ENCODE peak calls at places on chromosomes 13 and 19, in seven cellular contexts. C is heart left ventricle; B is stimulated activated CD4-positive, alpha-beta T cell treated with anti-CD3 and anti-CD28 coated beads, Interleukin-4, amount 100 ng/mL, for 24 hours; N is HEK293T; D is BJ; Q is stimulated activated naive CD8-positive, alpha-beta T cell treated with anti-CD3 and anti-CD28 coated beads, Interleukin-15, Interleukin-2, amounts not matched to agents 100 U/mL and 50 U/mL, for 24 hours; H is MCF 10A. M is an unnamed sample.
A peak's percentile ranks its signal among the peaks of the same experiment; 100 is the strongest.

GRCh38 chr19:32396046-32396652 is 9.4 kb upstream of the DPY19L3 start:
- DNase-seq in D (no peak), B (no peak), Q (peak; percentile 33), H (no peak), C (no peak), N (no peak), M (no peak)

GRCh38 chr19:30854207-30854606 is 482.0 kb downstream of the ZNF536 start:
- DNase-seq in D (no peak), N (no peak), H (no peak), B (no peak), Q (no peak), C (no peak), M (no peak)

GRCh38 chr19:17841810-17842662 is 5.7 kb downstream of the JAK3 start:
- DNase-seq in H (peak; percentile 83), Q (peak; percentile 82), C (peak; percentile 87), B (peak; percentile 67), D (no peak), N (peak; percentile 97), M (peak; percentile 71)

GRCh38 chr19:42323852-42324654 is 1.4 kb upstream of the MEGF8 start:
- DNase-seq in H (no peak), N (no peak), B (no peak), D (no peak), C (peak; percentile 68), Q (peak; percentile 29), M (no peak)

GRCh38 chr19:4373601-4374441 is 26.5 kb downstream of the SH3GL1 start:
- DNase-seq in B (no peak), H (no peak), C (no peak), N (no peak), Q (no peak), D (peak; percentile 35), M (peak; percentile 77)

GRCh38 chr13:32086791-32087441 is 55.3 kb downstream of the FRY start:
- DNase-seq in D (no peak), B (no peak), C (no peak), H (no peak), Q (no peak), N (no peak), M (no peak)

GRCh38 chr13:21973437-21974125 is 302.7 kb downstream of the FGF9 start:
- DNase-seq in C (no peak), Q (peak; percentile 15), D (no peak), N (no peak), B (no peak), H (no peak), M (no peak)

GRCh38 chr19:1057185-1057857 is 9.6 kb upstream of the ARHGAP45 start:
- DNase-seq in C (no peak), H (peak; percentile 65), Q (no peak), D (no peak), N (no peak), B (peak; percentile 52), M (no peak)

GRCh38 chr19:48321372-48321621 is 4.1 kb upstream of the EMP3 start:
- DNase-seq in C (peak; percentile 99), B (peak; percentile 93), N (peak; percentile 96), Q (peak; percentile 98), D (no peak), H (peak; percentile 98), M (peak; percentile 88)

GRCh38 chr19:872266-872951 is 12.9 kb downstream of the CFD start:
- DNase-seq in N (peak; percentile 76), H (peak; percentile 95), D (no peak), C (peak; percentile 77), B (peak; percentile 81), Q (peak; percentile 85), M (no peak)

GRCh38 chr13:22801402-22802003 is 379.3 kb upstream of the SGCG start:
- DNase-seq in Q (no peak), H (no peak), B (no peak), D (no peak), N (no peak), C (no peak), M (peak; percentile 58)

GRCh38 chr13:30376426-30377311 is 45.6 kb upstream of the UBE2L5 start:
- DNase-seq in B (peak; percentile 64), H (no peak), C (no peak), D (no peak), N (no peak), Q (peak; percentile 58), M (no peak)

GRCh38 chr13:34567558-34567957 is 374.5 kb upstream of the NBEA start:
- DNase-seq in D (no peak), C (no peak), H (no peak), B (no peak), Q (no peak), N (no peak), M (no peak)

GRCh38 chr19:55341191-55342043 is 1.7 kb downstream of the KMT5C start:
- DNase-seq in Q (peak; percentile 85), H (peak; percentile 66), C (peak; percentile 81), D (no peak), B (peak; percentile 58), N (peak; percentile 67), M (peak; percentile 63)

GRCh38 chr19:49767380-49767779 is 579 bp downstream of the AP2A1 start:
- DNase-seq in Q (no peak), C (no peak), H (no peak), B (no peak), D (no peak), N (no peak), M (no peak)

GRCh38 chr19:30373593-30373992 is 1.4 kb downstream of the ZNF536 start:
- DNase-seq in C (no peak), N (no peak), B (no peak), D (no peak), Q (no peak), H (no peak), M (peak; percentile 62)

GRCh38 chr19:1253514-1254080 is 5.2 kb downstream of the MIDN start:
- DNase-seq in B (no peak), H (no peak), Q (no peak), D (no peak), N (no peak), C (peak; percentile 73), M (no peak)

GRCh38 chr13:101730420-101731000 is 278.0 kb downstream of the ITGBL1 start:
- DNase-seq in B (no peak), C (no peak), H (no peak), D (no peak), Q (no peak), N (no peak), M (no peak)

GRCh38 chr19:45729774-45730388 is 815 bp downstream of the FBXO46 start:
- DNase-seq in C (no peak), B (peak; percentile 26), H (peak; percentile 65), N (no peak), D (no peak), Q (peak; percentile 27), M (no peak)

GRCh38 chr13:89214115-89214514 is 1542.9 kb downstream of the SLITRK5 start:
- DNase-seq in D (no peak), H (no peak), B (no peak), N (no peak), C (no peak), Q (no peak), M (no peak)

GRCh38 chr19:52991484-52991883 is 22.2 kb upstream of the ERVV-1 start:
- DNase-seq in C (no peak), Q (no peak), B (no peak), H (peak; percentile 94), N (no peak), D (peak; percentile 4), M (no peak)

GRCh38 chr19:52369463-52370340 is at the start of gene ZNF880:
- DNase-seq in C (peak; percentile 96), B (peak; percentile 95), Q (peak; percentile 94), H (peak; percentile 73), D (peak; percentile 40), N (peak; percentile 50), M (peak; percentile 94)

GRCh38 chr13:80047406-80047805 is 293.5 kb downstream of the SPRY2 start:
- DNase-seq in C (no peak), Q (no peak), D (no peak), N (no peak), H (no peak), B (no peak), M (no peak)

GRCh38 chr13:100197591-100198365 is 108.9 kb downstream of the PCCA start:
- DNase-seq in C (no peak), N (no peak), B (no peak), Q (no peak), D (no peak), H (peak; percentile 64), M (no peak)

GRCh38 chr13:46804391-46804815 is 7.4 kb upstream of the ESD start:
- DNase-seq in B (no peak), N (no peak), C (no peak), D (peak; percentile 71), Q (no peak), H (peak; percentile 80), M (no peak)

GRCh38 chr13:51244637-51245405 is 22.6 kb downstream of the FAM124A start:
- DNase-seq in D (no peak), B (no peak), Q (no peak), N (no peak), C (no peak), H (no peak), M (no peak)

GRCh38 chr19:13163609-13164364 is 13.6 kb downstream of the IER2 start:
- DNase-seq in C (peak; percentile 83), N (no peak), D (peak; percentile 59), B (peak; percentile 44), H (peak; percentile 96), Q (peak; percentile 67), M (peak; percentile 55)

GRCh38 chr13:30725331-30726085 is 9.8 kb upstream of the ALOX5AP start:
- DNase-seq in N (no peak), H (no peak), D (no peak), Q (no peak), B (no peak), C (no peak), M (no peak)

GRCh38 chr19:42529248-42529764 is 1.0 kb upstream of the CEACAM1 start:
- DNase-seq in C (no peak), Q (peak; percentile 75), D (no peak), N (peak; percentile 75), B (peak; percentile 73), H (peak; percentile 70), M (peak; percentile 75)

GRCh38 chr13:40585911-40586471 is 80.5 kb downstream of the FOXO1 start:
- DNase-seq in H (peak; percentile 33), D (peak; percentile 26), N (no peak), B (no peak), Q (no peak), C (no peak), M (no peak)

GRCh38 chr19:5080030-5080644 is 111.2 kb downstream of the KDM4B start:
- DNase-seq in Q (no peak), D (no peak), H (no peak), N (no peak), C (no peak), B (no peak), M (peak; percentile 59)

GRCh38 chr19:56139847-56140582 is 1.1 kb upstream of the ZNF444 start:
- DNase-seq in H (no peak), B (no peak), D (no peak), C (no peak), N (no peak), Q (peak; percentile 30), M (no peak)

GRCh38 chr13:71801165-71801564 is 65.8 kb downstream of the DACH1 start:
- DNase-seq in B (no peak), N (no peak), D (no peak), Q (no peak), C (no peak), H (no peak), M (no peak)

GRCh38 chr19:36110487-36111199 is at the start of gene OVOL3:
- DNase-seq in D (no peak), N (no peak), H (no peak), B (no peak), C (no peak), Q (no peak), M (no peak)

GRCh38 chr19:32368781-32369180 is 23.4 kb downstream of the ZNF507 start:
- DNase-seq in H (no peak), N (no peak), Q (no peak), C (no peak), B (no peak), D (no peak), M (no peak)

M was measured in Ammon's horn.